ENCODE peak calls at places on chromosome 10, in nine cellular contexts. F, X, O, H, T, K, M, E and R are unnamed samples.

GRCh38 chr10:90007226-90007625 is 305.8 kb downstream of the KIF20B start:
- DNase-seq in F (no peak), X (peak; percentile 17), O (no peak), H (no peak), T (no peak), K (no peak), M (no peak), E (no peak), R (no peak)

GRCh38 chr10:46092523-46093195 is 46.6 kb upstream of the MSMB start:
- DNase-seq in F (no peak), X (no peak), O (no peak), H (no peak), T (no peak), K (no peak), M (no peak), E (no peak), R (no peak)

GRCh38 chr10:31033166-31033565 is 1.5 kb upstream of the ZNF438 start:
- DNase-seq in F (no peak), X (no peak), O (no peak), H (no peak), T (no peak), K (no peak), M (no peak), E (no peak), R (no peak)

GRCh38 chr10:113058175-113058961 is 108.3 kb downstream of the TCF7L2 start:
- DNase-seq in F (no peak), X (peak; percentile 87), O (no peak), H (no peak), T (peak; percentile 75), K (peak; percentile 42), M (peak; percentile 61), E (peak; percentile 74), R (no peak)

GRCh38 chr10:58712982-58713381 is 200.3 kb downstream of the BICC1 start:
- DNase-seq in F (no peak), X (peak; percentile 14), O (no peak), H (no peak), T (no peak), K (no peak), M (no peak), E (no peak), R (peak; percentile 14)

GRCh38 chr10:88428442-88428841 is 154.7 kb downstream of the RNLS start:
- DNase-seq in F (no peak), X (peak; percentile 45), O (no peak), H (no peak), T (no peak), K (no peak), M (no peak), E (no peak), R (no peak)

GRCh38 chr10:62153191-62153590 is 115.5 kb downstream of the RTKN2 start:
- DNase-seq in F (no peak), X (no peak), O (no peak), H (no peak), T (no peak), K (no peak), M (no peak), E (no peak), R (no peak)

GRCh38 chr10:94172332-94172731 is 178.6 kb downstream of the PLCE1 start:
- DNase-seq in F (no peak), X (no peak), O (no peak), H (no peak), T (no peak), K (peak; percentile 56), M (no peak), E (no peak), R (no peak)

GRCh38 chr10:74151057-74151878 is at the start of gene ADK:
- DNase-seq in F (peak; percentile 91), X (peak; percentile 99), O (peak; percentile 100), H (peak; percentile 99), T (peak; percentile 99), K (peak; percentile 100), M (peak; percentile 100), E (peak; percentile 99), R (peak; percentile 96)

GRCh38 chr10:97854735-97855134 is 5.1 kb downstream of the GOLGA7B start:
- DNase-seq in F (no peak), X (no peak), O (no peak), H (no peak), T (no peak), K (no peak), M (no peak), E (no peak), R (no peak)

GRCh38 chr10:102729090-102730026 is 14.4 kb upstream of the WBP1L start:
- DNase-seq in F (no peak), X (peak; percentile 86), O (peak; percentile 88), H (peak; percentile 73), T (peak; percentile 90), K (peak; percentile 87), M (peak; percentile 91), E (peak; percentile 89), R (peak; percentile 91)

GRCh38 chr10:61904711-61905445 is 3.4 kb downstream of the ARID5B start:
- DNase-seq in F (no peak), X (peak; percentile 87), O (no peak), H (no peak), T (peak; percentile 7), K (no peak), M (peak; percentile 79), E (peak; percentile 16), R (peak; percentile 68)

GRCh38 chr10:87505366-87506113 is 847 bp downstream of the MINPP1 start:
- DNase-seq in F (no peak), X (peak; percentile 79), O (peak; percentile 71), H (peak; percentile 35), T (peak; percentile 72), K (peak; percentile 66), M (peak; percentile 86), E (peak; percentile 78), R (peak; percentile 85)

GRCh38 chr10:121338206-121338991 is 259.8 kb downstream of the FGFR2 start:
- DNase-seq in F (no peak), X (no peak), O (no peak), H (no peak), T (peak; percentile 25), K (no peak), M (no peak), E (peak; percentile 58), R (no peak)

GRCh38 chr10:323651-324293 is 188.5 kb downstream of the ZMYND11 start:
- DNase-seq in F (no peak), X (no peak), O (peak; percentile 68), H (no peak), T (no peak), K (peak; percentile 93), M (peak; percentile 77), E (no peak), R (peak; percentile 13)

GRCh38 chr10:116164291-116164690 is 108.7 kb downstream of the GFRA1 start:
- DNase-seq in F (no peak), X (no peak), O (no peak), H (no peak), T (no peak), K (no peak), M (no peak), E (no peak), R (no peak)

GRCh38 chr10:101478956-101479355 is 109.1 kb downstream of the POLL start:
- DNase-seq in F (no peak), X (no peak), O (no peak), H (no peak), T (no peak), K (no peak), M (no peak), E (no peak), R (no peak)

GRCh38 chr10:77360121-77360520 is 277.5 kb downstream of the KCNMA1 start:
- DNase-seq in F (no peak), X (peak; percentile 17), O (no peak), H (no peak), T (no peak), K (no peak), M (no peak), E (no peak), R (no peak)

DNA sequence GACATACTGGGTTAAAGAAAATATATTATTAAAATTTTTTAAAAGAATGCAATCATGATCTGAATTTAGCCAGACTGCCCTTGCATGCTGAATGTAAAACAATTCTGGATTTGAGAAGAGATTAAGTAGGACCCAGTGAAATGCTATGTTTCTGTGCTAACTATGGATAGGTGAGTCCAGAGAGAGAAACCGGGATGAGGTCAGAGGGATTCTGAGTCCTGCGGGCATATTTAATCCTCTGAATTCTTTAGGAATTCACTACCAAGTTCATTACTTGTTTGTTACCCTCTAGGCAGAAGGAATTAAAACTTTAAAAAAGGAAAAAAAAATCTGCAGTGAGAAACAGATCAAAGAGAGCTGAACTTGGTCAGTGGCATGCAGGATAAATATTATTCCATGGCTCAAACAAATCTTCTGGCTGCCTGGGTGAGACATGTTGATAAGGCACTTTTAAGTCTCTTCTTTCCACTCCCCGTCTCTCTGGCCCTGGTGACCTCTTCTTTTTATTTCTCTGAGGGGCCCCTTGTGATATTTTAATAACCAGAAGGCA is 50.3 kb upstream of the LYZL1 start:
- DNase-seq in F (no peak), X (no peak), O (no peak), H (no peak), T (no peak), K (no peak), M (no peak), E (no peak), R (no peak)
- H3K36me3 ChIP-seq in F (no peaks in the 10 kb centered on the region), X (no peaks in the 10 kb centered on the region), O (no peaks in the 10 kb centered on the region), H (no peaks in the 10 kb centered on the region), T (no peaks in the 10 kb centered on the region), K (no peaks in the 10 kb centered on the region), M (no peaks in the 10 kb centered on the region), E (no peaks in the 10 kb centered on the region), R (no peaks in the 10 kb centered on the region)

DNA sequence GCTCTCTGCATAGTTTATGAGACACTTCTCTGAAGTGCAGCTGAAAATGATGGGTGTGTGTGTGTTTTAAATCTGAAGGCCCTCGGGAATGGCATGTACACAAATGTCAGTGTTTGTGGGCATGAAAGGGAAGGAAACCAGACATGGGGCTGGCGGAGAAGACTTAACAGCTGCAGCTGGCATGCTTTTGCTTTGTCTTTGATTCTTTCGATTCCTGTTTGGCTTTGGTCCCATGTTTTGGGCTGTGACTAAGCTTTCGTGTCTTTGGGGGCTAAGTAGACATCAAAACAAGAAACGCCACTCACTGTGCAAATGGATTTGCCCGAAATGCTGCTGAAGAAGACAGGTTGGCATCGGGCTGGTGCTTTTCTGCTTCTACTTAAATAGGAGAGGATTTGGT is 179.3 kb downstream of the PFKFB3 start:
- DNase-seq in F (no peak), X (no peak), O (no peak), H (no peak), T (no peak), K (no peak), M (no peak), E (no peak), R (no peak)
- H3K4me3 ChIP-seq in F (no peak overlapping the region), X (no peak overlapping the region), O (peak overlapping the region; percentile 29), H (no peak overlapping the region), T (no peak overlapping the region), K (no peak overlapping the region), M (no peak overlapping the region), E (no peak overlapping the region), R (no peak overlapping the region)

DNA sequence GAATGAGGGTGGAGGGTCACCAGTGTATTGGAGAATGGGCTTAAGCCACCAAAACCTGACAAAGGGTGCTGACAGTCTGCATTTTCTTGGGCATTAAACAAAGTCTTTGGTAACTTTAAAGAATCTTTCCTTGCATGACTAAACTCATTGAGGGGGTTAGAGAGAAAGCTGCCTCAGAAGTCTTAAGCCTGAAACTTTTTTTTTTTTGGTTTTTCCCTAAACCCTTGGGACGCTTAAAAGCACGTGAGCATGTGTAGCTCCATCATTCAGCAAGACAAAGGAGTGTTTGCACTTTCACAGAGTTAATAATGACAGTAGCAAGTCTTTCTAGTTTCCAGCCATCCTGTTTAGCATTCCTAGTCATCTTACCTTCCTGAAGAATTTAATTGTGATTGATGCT is 110.7 kb downstream of the LRMDA start:
- DNase-seq in F (no peak), X (no peak), O (no peak), H (peak; percentile 79), T (no peak), K (no peak), M (no peak), E (peak; percentile 89), R (no peak)
- H3K27me3 ChIP-seq in F (no peaks in the 10 kb centered on the region), X (no peaks in the 10 kb centered on the region), O (no peaks in the 10 kb centered on the region), H (no peaks in the 10 kb centered on the region), T (peaks cover 17% of the 10 kb centered on the region), K (peaks cover 12% of the 10 kb centered on the region), M (peaks cover 6% of the 10 kb centered on the region), E (no peaks in the 10 kb centered on the region), R (no peaks in the 10 kb centered on the region)

GRCh38 chr10:80699602-80700039 is 161.9 kb downstream of the SH2D4B start:
- DNase-seq in F (peak; percentile 87), X (peak; percentile 92), O (peak; percentile 85), H (peak; percentile 84), T (peak; percentile 92), K (peak; percentile 77), M (peak; percentile 90), E (peak; percentile 94), R (peak; percentile 87)
- H3K36me3 ChIP-seq in F (no peaks in the 10 kb centered on the region), X (no peaks in the 10 kb centered on the region), O (no peaks in the 10 kb centered on the region), H (no peaks in the 10 kb centered on the region), T (no peaks in the 10 kb centered on the region), K (no peaks in the 10 kb centered on the region), M (no peaks in the 10 kb centered on the region), E (no peaks in the 10 kb centered on the region), R (no peaks in the 10 kb centered on the region)